ENCODE peak calls at places on chromosomes 11 and 22, in six cellular contexts. V, J, L, X, D and K are unnamed samples.

GRCh38 chr11:45409587-45409986 is 123.4 kb upstream of the SYT13 start:
- DNase-seq in V (no peak), J (no peak), L (no peak), X (no peak), D (no peak), K (no peak)

GRCh38 chr22:31229402-31230140 is 17.5 kb downstream of the LIMK2 start:
- DNase-seq in V (no peak), J (no peak), L (peak), X (peak), D (no peak), K (no peak)

GRCh38 chr11:94750319-94751215 is 17.6 kb upstream of the AMOTL1 start:
- DNase-seq in V (no peak), J (no peak), L (no peak), X (no peak), D (no peak), K (no peak)

GRCh38 chr11:99423435-99423983 is 402.8 kb downstream of the CNTN5 start:
- DNase-seq in V (no peak), J (no peak), L (no peak), X (no peak), D (no peak), K (no peak)

GRCh38 chr11:75133976-75134375 is 16.9 kb upstream of the SLCO2B1 start:
- DNase-seq in V (no peak), J (no peak), L (no peak), X (no peak), D (no peak), K (no peak)

GRCh38 chr11:33735166-33735425 is 1.1 kb downstream of the CD59 start:
- DNase-seq in V (no peak), J (no peak), L (peak), X (no peak), D (no peak), K (no peak)

GRCh38 chr22:48676266-48677167 is 1151.2 kb downstream of the BRD1 start:
- DNase-seq in V (no peak), J (no peak), L (no peak), X (no peak), D (no peak), K (no peak)

GRCh38 chr11:68704887-68705286 is 20.5 kb downstream of the GAL start:
- DNase-seq in V (no peak), J (no peak), L (no peak), X (no peak), D (peak), K (no peak)

GRCh38 chr22:42939451-42939881 is 75.5 kb downstream of the PACSIN2 start:
- DNase-seq in V (no peak), J (no peak), L (peak), X (no peak), D (no peak), K (no peak)

GRCh38 chr11:41486436-41486835 is 27.0 kb upstream of the LRRC4C start:
- DNase-seq in V (no peak), J (no peak), L (no peak), X (no peak), D (no peak), K (no peak)

GRCh38 chr11:33997473-33998347 is 53.8 kb upstream of the CAPRIN1 start:
- DNase-seq in V (no peak), J (no peak), L (peak), X (no peak), D (no peak), K (no peak)

GRCh38 chr22:18954941-18955571 is 19.0 kb upstream of the PRODH start:
- DNase-seq in V (no peak), J (no peak), L (no peak), X (no peak), D (peak), K (no peak)

GRCh38 chr11:124961972-124962609 is 8.1 kb downstream of the CCDC15 start:
- DNase-seq in V (peak), J (peak), L (peak), X (peak), D (no peak), K (peak)

GRCh38 chr11:100949443-100949842 is 180.2 kb downstream of the PGR start:
- DNase-seq in V (no peak), J (no peak), L (no peak), X (no peak), D (no peak), K (no peak)

GRCh38 chr11:46906596-46906995 is 11.8 kb downstream of the LRP4 start:
- DNase-seq in V (no peak), J (no peak), L (peak), X (no peak), D (peak), K (no peak)

GRCh38 chr11:18692941-18693760 is 5.4 kb upstream of the TMEM86A start:
- DNase-seq in V (no peak), J (no peak), L (no peak), X (no peak), D (no peak), K (no peak)

GRCh38 chr11:33624082-33624481 is 76.5 kb downstream of the C11orf91 start:
- DNase-seq in V (no peak), J (no peak), L (no peak), X (no peak), D (no peak), K (no peak)

GRCh38 chr11:120912504-120912903 is 111.4 kb upstream of the TBCEL start:
- DNase-seq in V (peak), J (peak), L (peak), X (no peak), D (no peak), K (peak)